ENCODE peak calls at places on chromosomes 11 and 22, in four cellular contexts. E, O, V and P are unnamed samples.
A peak's percentile ranks its signal among the peaks of the same experiment; 100 is the strongest.

GRCh38 chr11:117723625-117724024 is 73.4 kb downstream of the DSCAML1 start:
- DNase-seq in O (no peak), V (no peak), E (no peak), P (no peak)

GRCh38 chr22:21651521-21652009 is 9.5 kb downstream of the SDF2L1 start:
- DNase-seq in E (no peak), V (no peak), O (no peak), P (no peak)

GRCh38 chr11:72225411-72225951 is 914 bp downstream of the INPPL1 start:
- DNase-seq in V (peak; percentile 33), O (no peak), E (no peak), P (peak; percentile 36)

GRCh38 chr11:111335596-111335995 is 37.2 kb downstream of the POU2AF3 start:
- DNase-seq in E (no peak), V (no peak), O (no peak), P (no peak)

GRCh38 chr11:59574932-59575904 is 40.4 kb downstream of the OSBP start:
- DNase-seq in E (no peak), O (no peak), V (no peak), P (no peak)

GRCh38 chr11:117000741-117001096 is 97.5 kb downstream of the SIK3 start:
- DNase-seq in O (no peak), E (no peak), V (no peak), P (no peak)

GRCh38 chr11:8218840-8219239 is 44.8 kb downstream of the LMO1 start:
- DNase-seq in O (no peak), V (no peak), E (no peak), P (no peak)

GRCh38 chr22:37486224-37486845 is at the start of gene MFNG:
- DNase-seq in V (peak; percentile 74), O (no peak), E (no peak), P (peak; percentile 77)

GRCh38 chr11:7300281-7300680 is 48.6 kb downstream of the SYT9 start:
- DNase-seq in V (no peak), E (no peak), O (no peak), P (no peak)

GRCh38 chr11:121041072-121041471 is 17.2 kb downstream of the TBCEL start:
- DNase-seq in O (no peak), V (no peak), E (no peak), P (no peak)

GRCh38 chr11:62217191-62217748 is 8.8 kb downstream of the SCGB2A1 start:
- DNase-seq in O (no peak), E (peak; percentile 26), V (no peak), P (no peak)